ENCODE peak calls at places on chromosomes 7 and 10, in seven cellular contexts. E is Panc1; G is CD4-positive, CD25-positive, alpha-beta regulatory T cell; Q is fibroblast of lung; P is psoas muscle; S is mucosa of descending colon; X is skeletal muscle cell. H is an unnamed sample.

GRCh38 chr10:116926426-116926825 is 77.1 kb downstream of the ENO4 start:
- DNase-seq in S (no peak), Q (no peak), P (no peak), E (no peak), X (no peak), G (no peak), H (no peak)

GRCh38 chr10:72615985-72616384 is 9.9 kb downstream of the MICU1 start:
- DNase-seq in G (no peak), S (no peak), P (no peak), X (no peak), E (no peak), Q (no peak), H (no peak)

GRCh38 chr7:28442540-28443420 is 30.5 kb downstream of the CREB5 start:
- DNase-seq in S (no peak), G (no peak), E (no peak), Q (no peak), X (no peak), P (no peak), H (no peak)

GRCh38 chr10:18097524-18097923 is 42.7 kb upstream of the CACNB2 start:
- DNase-seq in G (no peak), X (no peak), P (no peak), Q (peak; percentile 20), E (no peak), S (no peak), H (no peak)

GRCh38 chr10:50641636-50642035 is 17.9 kb upstream of the SGMS1 start:
- DNase-seq in E (no peak), P (no peak), G (no peak), X (no peak), Q (no peak), S (no peak), H (no peak)

GRCh38 chr7:120714945-120715344 is 143.0 kb downstream of the TSPAN12 start:
- DNase-seq in G (no peak), X (no peak), P (no peak), Q (peak; percentile 19), E (no peak), S (no peak), H (no peak)

GRCh38 chr10:130179640-130180039 is 43.4 kb downstream of the GLRX3 start:
- DNase-seq in X (peak; percentile 40), P (no peak), S (no peak), E (no peak), G (no peak), Q (peak; percentile 82), H (peak; percentile 64)

GRCh38 chr7:139901411-139901810 is 72.3 kb downstream of the TBXAS1 start:
- DNase-seq in G (no peak), P (no peak), E (no peak), X (no peak), S (no peak), Q (no peak), H (no peak)

GRCh38 chr10:15290150-15290549 is 80.9 kb downstream of the FAM171A1 start:
- DNase-seq in Q (no peak), G (no peak), X (no peak), S (no peak), E (no peak), P (no peak), H (no peak)

GRCh38 chr7:407706-408539 is 111.7 kb downstream of the PDGFA start:
- DNase-seq in S (no peak), P (no peak), E (no peak), G (no peak), X (no peak), Q (no peak), H (no peak)

GRCh38 chr10:70186571-70186970 is 16.3 kb upstream of the SAR1A start:
- DNase-seq in S (no peak), Q (peak; percentile 59), G (no peak), P (no peak), X (no peak), E (no peak), H (no peak)

GRCh38 chr10:8044908-8045727 is 9.4 kb upstream of the GATA3 start:
- DNase-seq in G (no peak), P (no peak), Q (no peak), S (no peak), E (no peak), X (no peak), H (no peak)

GRCh38 chr7:35258125-35258890 is 4.4 kb upstream of the TBX20 start:
- DNase-seq in G (no peak), P (no peak), E (no peak), Q (no peak), X (no peak), S (no peak), H (no peak)

GRCh38 chr7:96414931-96415292 is 93.0 kb upstream of the SLC25A13 start:
- DNase-seq in X (no peak), P (no peak), G (no peak), S (no peak), Q (peak; percentile 48), E (peak; percentile 62), H (peak; percentile 30)

GRCh38 chr10:93073539-93074136 is at the start of gene CYP26A1:
- DNase-seq in S (no peak), X (no peak), E (no peak), Q (no peak), P (no peak), G (no peak), H (peak; percentile 7)

GRCh38 chr10:93071674-93072224 is 1.9 kb upstream of the CYP26A1 start:
- DNase-seq in P (no peak), X (no peak), G (no peak), Q (no peak), E (no peak), S (peak; percentile 52), H (no peak)

GRCh38 chr10:93072713-93073538 is 767 bp upstream of the CYP26A1 start:
- DNase-seq in P (no peak), S (no peak), Q (no peak), G (no peak), E (no peak), X (no peak), H (no peak)

GRCh38 chr10:93071177-93071472 is 2.6 kb upstream of the CYP26A1 start:
- DNase-seq in P (no peak), S (no peak), Q (no peak), E (no peak), G (no peak), X (no peak), H (no peak)

DNA sequence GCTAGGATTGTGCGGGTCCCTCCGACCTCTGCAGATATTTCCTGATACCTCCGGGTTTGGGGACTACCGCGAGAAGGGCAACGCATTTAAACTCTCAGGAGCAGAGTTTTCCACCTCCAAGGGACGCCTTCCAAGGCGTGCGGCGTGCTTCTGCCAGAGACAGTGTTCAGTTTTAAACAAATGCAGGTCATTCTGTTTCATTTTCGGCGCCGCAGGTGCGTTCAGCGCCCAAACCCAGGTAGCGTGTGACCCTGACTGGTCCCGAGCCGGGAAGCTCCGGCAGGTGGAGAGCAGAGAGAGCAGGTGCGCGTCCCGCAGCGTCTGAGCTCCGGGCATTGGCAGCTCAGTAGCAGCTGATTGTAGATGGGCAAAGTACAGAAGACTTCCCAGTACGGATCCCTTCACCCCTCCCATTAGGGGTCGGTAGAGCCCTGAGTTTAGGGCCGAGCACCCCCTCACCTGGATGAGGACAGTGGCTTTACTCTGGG is 1.4 kb upstream of the CYP26A1 start:
- DNase-seq in X (no peak), E (no peak), Q (no peak), G (no peak), P (no peak), S (peak; percentile 48), H (no peak)
- H3K4me3 ChIP-seq in X (peak overlapping the region; percentile 7), E (peak overlapping the region; percentile 42), Q (peak overlapping the region; percentile 21), G (no peak overlapping the region), P (peak overlapping the region; percentile 37), S (no peak overlapping the region), H (no peak overlapping the region)

DNA sequence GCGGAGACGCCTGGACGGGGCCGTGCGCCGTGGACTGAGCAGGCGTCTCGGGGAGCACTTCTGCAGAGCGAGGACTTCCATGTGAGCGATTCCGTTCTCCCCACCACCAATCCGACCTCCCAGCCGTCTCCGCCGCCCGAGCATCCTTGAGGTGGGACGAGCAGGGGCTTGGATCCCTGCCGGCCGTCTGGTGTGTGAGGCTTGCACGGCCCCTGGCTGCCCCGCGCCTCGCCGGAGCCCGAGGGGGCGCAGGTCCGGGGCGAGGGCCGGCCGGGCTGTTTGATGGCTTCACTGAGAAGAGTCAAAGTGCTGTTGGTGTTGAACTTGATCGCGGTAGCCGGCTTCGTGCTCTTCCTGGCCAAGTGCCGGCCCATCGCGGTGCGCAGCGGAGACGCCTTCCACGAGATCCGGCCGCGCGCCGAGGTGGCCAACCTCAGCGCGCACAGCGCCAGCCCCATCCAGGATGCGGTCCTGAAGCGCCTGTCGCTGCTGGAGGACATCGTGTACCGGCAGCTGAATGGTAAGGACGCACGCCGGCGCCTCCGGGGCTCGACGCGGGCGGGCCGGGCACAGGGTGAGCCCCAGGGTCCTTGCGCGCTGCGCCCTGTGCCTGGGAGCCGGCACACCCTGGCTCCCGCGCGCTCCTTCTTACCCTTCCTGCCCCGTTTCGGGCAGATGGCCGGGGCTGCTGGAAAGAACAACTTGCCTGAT is 732 bp downstream of the GALNT17 start:
- DNase-seq in E (no peak), S (no peak), P (peak; percentile 13), X (no peak), G (no peak), Q (no peak), H (no peak)
- H3K4me3 ChIP-seq in E (no peak overlapping the region), S (no peak overlapping the region), P (peak overlapping the region; percentile 68), X (no peak overlapping the region), G (no peak overlapping the region), Q (no peak overlapping the region), H (no peak overlapping the region)

GRCh38 chr10:26829810-26830515 is 30.8 kb downstream of the ABI1 start:
- DNase-seq in Q (no peak), S (no peak), X (no peak), E (no peak), G (no peak), P (no peak), H (peak; percentile 48)
- H3K4me3 ChIP-seq in Q (no peak overlapping the region), S (no peak overlapping the region), X (no peak overlapping the region), E (no peak overlapping the region), G (peak overlapping the region; percentile 38), P (no peak overlapping the region), H (no peak overlapping the region)

GRCh38 chr7:121879544-121879943 is 6.6 kb downstream of the PTPRZ1 start:
- DNase-seq in G (no peak), Q (no peak), S (no peak), E (no peak), X (no peak), P (no peak), H (no peak)

GRCh38 chr7:121875203-121875602 is 2.2 kb downstream of the PTPRZ1 start:
- DNase-seq in E (no peak), X (no peak), S (no peak), Q (no peak), G (no peak), P (no peak), H (no peak)

GRCh38 chr7:121872831-121873764 is at the start of gene PTPRZ1:
- DNase-seq in X (no peak), Q (peak; percentile 12), G (no peak), E (no peak), P (no peak), S (no peak), H (no peak)

GRCh38 chr7:121873795-121874194 is 834 bp downstream of the PTPRZ1 start:
- DNase-seq in S (no peak), P (no peak), G (no peak), Q (peak; percentile 0), E (no peak), X (no peak), H (no peak)
- H3K4me3 ChIP-seq in S (no peak overlapping the region), P (peak overlapping the region; percentile 60), G (no peak overlapping the region), Q (peak overlapping the region; percentile 61), E (peak overlapping the region; percentile 36), X (peak overlapping the region; percentile 54), H (no peak overlapping the region)

DNA sequence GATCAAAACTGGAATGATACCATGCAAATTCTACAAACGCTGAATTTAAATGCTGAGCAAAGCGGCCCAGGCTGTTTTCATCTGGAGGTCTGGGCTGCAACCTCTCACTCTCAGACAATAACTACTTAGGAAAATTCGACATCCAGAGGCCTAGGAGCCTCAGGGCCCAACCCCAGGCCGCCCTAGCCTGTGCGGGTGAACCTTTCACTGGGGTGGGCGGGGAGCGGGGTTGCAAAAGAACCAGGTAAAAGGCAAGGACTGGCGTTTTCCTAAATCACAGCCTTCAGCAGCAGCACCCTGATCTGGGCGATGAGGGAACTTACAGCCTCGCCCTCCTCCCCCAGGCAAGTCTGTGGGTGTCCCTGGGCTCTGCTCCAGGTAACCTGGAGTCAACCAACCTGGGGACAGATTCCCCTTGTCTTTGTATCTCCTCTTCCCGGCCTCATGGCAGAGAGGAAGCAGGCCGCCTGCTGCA is 33.4 kb downstream of the CALML5 start:
- DNase-seq in G (no peak), Q (no peak), X (no peak), P (no peak), S (no peak), E (no peak), H (no peak)
- H3K4me3 ChIP-seq in G (no peak overlapping the region), Q (no peak overlapping the region), X (no peak overlapping the region), P (no peak overlapping the region), S (no peak overlapping the region), E (no peak overlapping the region), H (no peak overlapping the region)

H was measured in Jurkat, Clone E6-1.